ENCODE peak calls at places on chromosomes 1 and 21, in six cellular contexts. E is brain microvascular endothelial cell, M is spleen, Y is thyroid gland, L is GM12878, I is tibial artery. V is an unnamed sample.

GRCh38 chr1:108117908-108118902 is 81.9 kb downstream of the SLC25A24 start:
- DNase-seq in L (no peak), I (no peak), Y (no peak), M (no peak), E (peak), V (no peak)

GRCh38 chr1:18473195-18473815 is 7.4 kb upstream of the KLHDC7A start:
- DNase-seq in E (no peak), L (no peak), M (peak), I (no peak), Y (no peak), V (no peak)

GRCh38 chr1:28482138-28482537 is 23.7 kb upstream of the RCC1 start:
- DNase-seq in Y (no peak), I (peak), L (no peak), E (no peak), M (no peak), V (no peak)

GRCh38 chr1:230815277-230815676 is 53.0 kb downstream of the C1orf198 start:
- DNase-seq in I (no peak), L (no peak), E (no peak), M (no peak), Y (no peak), V (no peak)

GRCh38 chr21:16037386-16037785 is 307.6 kb downstream of the USP25 start:
- DNase-seq in Y (no peak), M (no peak), E (no peak), L (no peak), I (no peak), V (no peak)

GRCh38 chr1:240352769-240353168 is 259.2 kb downstream of the GREM2 start:
- DNase-seq in M (no peak), I (no peak), L (no peak), Y (no peak), E (peak), V (no peak)

GRCh38 chr1:78792756-78793155 is 143.1 kb downstream of the IFI44 start:
- DNase-seq in E (no peak), I (no peak), L (no peak), Y (no peak), M (no peak), V (no peak)

GRCh38 chr1:27117733-27118439 is 37.0 kb downstream of the SLC9A1 start:
- DNase-seq in L (no peak), E (peak), Y (peak), I (no peak), M (no peak), V (no peak)

GRCh38 chr1:230270940-230271325 is 155.2 kb downstream of the PGBD5 start:
- DNase-seq in Y (no peak), M (peak), L (no peak), I (peak), E (no peak), V (peak)

GRCh38 chr1:31423418-31423947 is 10.5 kb downstream of the SERINC2 start:
- DNase-seq in E (no peak), M (peak), Y (no peak), L (peak), I (no peak), V (no peak)

GRCh38 chr1:43239484-43239883 is 30.3 kb upstream of the TMEM125 start:
- DNase-seq in Y (no peak), L (peak), I (no peak), E (no peak), M (no peak), V (no peak)

GRCh38 chr21:37994211-37994610 is 78.0 kb upstream of the KCNJ6 start:
- DNase-seq in M (no peak), L (no peak), Y (no peak), I (no peak), E (no peak), V (no peak)

GRCh38 chr1:11793819-11794218 is 11.9 kb downstream of the MTHFR start:
- DNase-seq in M (peak), I (no peak), Y (no peak), E (no peak), L (no peak), V (no peak)

GRCh38 chr1:218330043-218330623 is 15.0 kb upstream of the TGFB2 start:
- DNase-seq in I (no peak), Y (no peak), M (no peak), E (no peak), L (no peak), V (no peak)

GRCh38 chr21:15278279-15278678 is 213.5 kb upstream of the NRIP1 start:
- DNase-seq in M (no peak), E (no peak), Y (no peak), I (no peak), L (no peak), V (no peak)

GRCh38 chr1:36239941-36240637 is 15.8 kb downstream of the THRAP3 start:
- DNase-seq in E (no peak), M (no peak), Y (no peak), I (no peak), L (no peak), V (no peak)

GRCh38 chr1:153612111-153612754 is 704 bp downstream of the S100A16 start:
- DNase-seq in Y (peak), I (no peak), M (peak), L (no peak), E (no peak), V (no peak)

GRCh38 chr1:193115629-193116227 is 6.1 kb upstream of the CDC73 start:
- DNase-seq in Y (peak), I (no peak), M (no peak), L (no peak), E (peak), V (no peak)

GRCh38 chr1:97332716-97333115 is 588.1 kb downstream of the DPYD start:
- DNase-seq in M (no peak), I (no peak), L (no peak), E (peak), Y (no peak), V (no peak)

GRCh38 chr1:197149340-197149739 is 2.9 kb upstream of the ASPM start:
- DNase-seq in E (no peak), Y (no peak), M (no peak), I (no peak), L (no peak), V (no peak)

GRCh38 chr1:150165622-150166612 is 16.2 kb downstream of the PLEKHO1 start:
- DNase-seq in L (no peak), I (peak), Y (peak), E (peak), M (no peak), V (no peak)

GRCh38 chr1:86823821-86824500 is 90.0 kb downstream of the SELENOF start:
- DNase-seq in I (no peak), Y (no peak), M (no peak), E (no peak), L (no peak), V (no peak)

GRCh38 chr21:45228171-45228641 is 59.5 kb downstream of the POFUT2 start:
- DNase-seq in I (no peak), M (no peak), E (peak), Y (no peak), L (no peak), V (no peak)

GRCh38 chr21:39687069-39687468 is 57.9 kb upstream of the IGSF5 start:
- DNase-seq in M (no peak), Y (no peak), E (no peak), L (no peak), I (no peak), V (no peak)

GRCh38 chr1:224182057-224182865 is 779 bp upstream of the DEGS1 start:
- DNase-seq in E (no peak), Y (peak), M (peak), L (peak), I (no peak), V (no peak)

GRCh38 chr1:223709598-223709997 is 2.7 kb upstream of the CAPN2 start:
- DNase-seq in Y (no peak), I (no peak), L (no peak), E (no peak), M (no peak), V (peak)

GRCh38 chr21:37916795-37917142 is 512 bp upstream of the KCNJ6 start:
- DNase-seq in L (no peak), I (no peak), M (no peak), E (no peak), Y (no peak), V (no peak)

GRCh38 chr1:244896550-244896949 is 32.2 kb upstream of the HNRNPU start:
- DNase-seq in M (no peak), L (no peak), I (no peak), E (peak), Y (no peak), V (no peak)

GRCh38 chr1:171267391-171267790 is 19.1 kb downstream of the FMO1 start:
- DNase-seq in Y (no peak), I (no peak), M (no peak), E (no peak), L (no peak), V (no peak)

GRCh38 chr1:29236993-29237905 is 927 bp downstream of the PTPRU start:
- DNase-seq in M (peak), I (peak), E (peak), Y (peak), L (no peak), V (no peak)

GRCh38 chr21:41283211-41283818 is 33.3 kb upstream of the FAM3B start:
- DNase-seq in I (no peak), M (no peak), L (peak), Y (peak), E (peak), V (peak)

GRCh38 chr1:181503130-181503810 is 20.0 kb downstream of the CACNA1E start:
- DNase-seq in M (no peak), E (no peak), L (no peak), I (no peak), Y (no peak), V (no peak)

GRCh38 chr1:154755858-154756730 is 114.0 kb downstream of the KCNN3 start:
- DNase-seq in E (peak), M (no peak), L (no peak), Y (no peak), I (no peak), V (peak)

GRCh38 chr1:204080163-204080903 is 7.4 kb downstream of the SOX13 start:
- DNase-seq in L (no peak), I (peak), E (peak), Y (peak), M (peak), V (peak)

GRCh38 chr1:177257128-177257527 is 86.4 kb downstream of the BRINP2 start:
- DNase-seq in I (no peak), E (no peak), M (no peak), L (no peak), Y (no peak), V (no peak)

GRCh38 chr1:177252877-177253276 is 82.1 kb downstream of the BRINP2 start:
- DNase-seq in I (no peak), M (no peak), Y (no peak), E (no peak), L (no peak), V (no peak)

GRCh38 chr1:177257596-177257995 is 86.8 kb downstream of the BRINP2 start:
- DNase-seq in I (no peak), E (no peak), M (no peak), Y (no peak), L (no peak), V (no peak)

GRCh38 chr1:177255411-177255810 is 84.7 kb downstream of the BRINP2 start:
- DNase-seq in L (no peak), M (no peak), E (no peak), I (no peak), Y (no peak), V (no peak)

DNA sequence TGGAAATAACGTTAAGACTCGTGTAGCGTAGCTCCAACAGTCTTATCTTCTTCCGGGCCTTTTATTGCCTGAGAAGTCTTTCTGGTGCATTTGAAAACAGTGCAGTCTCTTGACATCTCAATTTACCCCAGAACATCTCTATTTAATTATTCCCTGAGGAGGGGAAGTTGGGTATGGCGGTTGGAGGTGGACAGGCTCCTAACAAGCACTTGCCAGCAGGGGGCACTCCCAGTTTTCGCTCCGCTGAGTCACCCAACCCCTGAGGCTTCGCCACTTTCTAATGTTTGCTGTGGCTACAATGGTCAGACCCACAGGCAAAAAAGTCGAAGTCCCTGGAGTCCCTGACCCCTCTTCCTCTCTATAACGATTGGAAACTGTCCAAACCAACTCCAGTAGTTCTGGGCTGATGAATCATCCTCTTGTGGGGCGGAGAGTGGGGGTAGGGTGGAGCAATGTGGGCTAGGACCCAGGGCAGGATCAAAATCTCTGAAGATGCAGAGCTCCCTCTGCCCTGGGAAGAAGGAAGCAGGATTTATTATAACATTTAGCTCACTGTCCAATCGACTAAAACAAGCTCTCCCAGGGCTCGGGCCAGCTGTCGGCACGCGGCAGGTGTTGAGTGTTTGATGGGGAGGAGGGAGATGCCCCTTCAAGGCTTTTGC is 85.5 kb downstream of the BRINP2 start:
- DNase-seq in Y (peak), E (peak), I (peak), M (peak), L (no peak), V (peak)
- TF ChIP-seq CTCF in Y (peak), E (peak), I (peak), M (peak), L (peak), V (peak)

DNA sequence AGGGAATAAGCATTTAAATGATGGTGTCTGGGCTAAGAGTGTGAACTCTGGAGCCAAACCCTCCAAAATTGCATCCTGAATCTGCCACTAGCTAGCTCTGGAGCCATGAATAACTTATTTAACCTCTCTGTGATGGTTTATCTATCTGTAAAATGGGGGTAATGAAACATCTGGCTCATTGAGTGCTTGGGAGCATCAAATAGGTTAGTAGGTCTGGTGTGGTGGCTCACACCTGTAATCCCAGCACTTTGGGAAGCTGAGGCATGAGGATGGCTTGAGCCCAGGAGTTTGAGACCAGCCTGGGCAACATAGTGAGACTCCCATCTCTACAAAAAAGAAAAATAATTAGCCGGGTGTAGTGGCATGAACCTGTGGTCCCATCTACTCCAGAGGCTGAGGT is 42.8 kb downstream of the KIF1B start:
- DNase-seq in E (no peak), M (no peak), Y (no peak), I (no peak), L (no peak), V (no peak)
- H3K27ac ChIP-seq in E (peak), M (no peak), Y (no peak), I (peak), L (no peak), V (peak)

DNA sequence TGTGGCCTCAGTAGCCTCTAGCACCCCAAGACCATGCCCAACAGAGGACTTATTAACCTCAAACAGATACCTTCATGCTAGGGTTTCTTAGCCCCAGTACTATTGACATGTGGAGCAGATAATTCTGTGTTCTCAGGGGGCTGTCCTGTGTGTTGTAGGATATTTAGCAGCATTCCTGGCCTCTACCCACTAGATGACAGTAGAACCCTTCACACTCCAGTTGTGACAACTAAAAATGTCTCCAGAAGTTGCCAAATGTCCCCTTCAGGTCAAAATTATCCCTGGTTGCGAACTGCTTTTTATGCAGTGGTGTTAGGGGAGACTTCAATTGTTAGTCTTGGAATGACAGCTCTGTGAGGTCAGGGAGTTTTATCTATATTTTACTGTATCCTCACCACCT is 8.1 kb downstream of the KAZN start:
- DNase-seq in E (no peak), L (no peak), Y (no peak), I (no peak), M (no peak), V (no peak)
- TF ChIP-seq CTCF in E (no peak), L (peak), Y (no peak), I (no peak), M (no peak), V (no peak)

DNA sequence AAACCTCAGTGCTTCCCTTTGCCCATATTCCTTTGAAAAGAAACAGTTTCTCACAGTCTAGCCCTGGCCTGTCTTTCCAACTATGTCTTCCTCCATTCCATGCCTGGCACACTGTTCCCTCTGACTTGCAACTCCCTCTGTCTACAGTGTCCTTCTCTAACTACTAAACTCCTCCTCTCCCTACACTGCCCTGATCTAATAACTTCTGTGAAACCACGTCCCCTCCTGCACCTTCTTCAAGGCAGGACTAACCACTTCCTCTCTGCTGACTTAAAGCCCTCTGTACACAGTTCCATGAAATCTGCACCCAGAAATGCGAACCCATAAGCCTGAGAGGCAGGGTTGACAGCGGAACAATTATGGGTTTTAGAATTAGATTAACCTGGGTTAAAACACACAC is 62.2 kb upstream of the ATP1B1 start:
- DNase-seq in M (no peak), Y (no peak), L (peak), I (no peak), E (no peak), V (no peak)
- H3K27ac ChIP-seq in M (no peak), Y (no peak), L (peak), I (no peak), E (no peak), V (no peak)

DNA sequence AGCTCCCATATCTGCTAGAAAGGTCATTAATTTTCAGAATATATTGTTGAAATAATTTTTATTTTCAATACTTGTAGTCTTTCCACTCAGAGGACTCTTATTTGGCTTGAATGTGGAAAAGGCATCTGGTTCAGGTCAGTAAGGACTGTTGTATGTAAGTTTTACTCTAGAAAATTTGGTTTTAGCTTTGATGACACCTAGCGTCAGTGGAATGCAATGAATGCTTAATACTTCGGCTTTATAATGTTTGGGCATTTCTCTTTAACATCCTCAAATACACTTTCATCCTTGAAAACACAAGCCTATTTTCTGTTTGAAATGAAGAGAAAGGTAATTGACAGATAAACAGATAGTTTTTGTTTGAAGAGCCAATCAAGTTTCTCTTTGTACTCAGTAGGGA is 63.3 kb downstream of the LRRC40 start:
- DNase-seq in E (no peak), I (no peak), Y (no peak), L (no peak), M (no peak), V (no peak)
- TF ChIP-seq CTCF in E (peak), I (peak), Y (no peak), L (no peak), M (no peak), V (peak)

GRCh38 chr1:7379445-7379971 is 391.6 kb upstream of the VAMP3 start:
- DNase-seq in Y (peak), E (peak), M (peak), L (no peak), I (peak), V (peak)
- H3K27ac ChIP-seq in Y (peak), E (no peak), M (no peak), L (no peak), I (no peak), V (no peak)

GRCh38 chr1:221800831-221801610 is 59.1 kb upstream of the DUSP10 start:
- DNase-seq in M (no peak), L (no peak), I (no peak), E (no peak), Y (no peak), V (no peak)
- TF ChIP-seq CTCF in M (no peak), L (no peak), I (no peak), E (no peak), Y (no peak), V (no peak)

DNA sequence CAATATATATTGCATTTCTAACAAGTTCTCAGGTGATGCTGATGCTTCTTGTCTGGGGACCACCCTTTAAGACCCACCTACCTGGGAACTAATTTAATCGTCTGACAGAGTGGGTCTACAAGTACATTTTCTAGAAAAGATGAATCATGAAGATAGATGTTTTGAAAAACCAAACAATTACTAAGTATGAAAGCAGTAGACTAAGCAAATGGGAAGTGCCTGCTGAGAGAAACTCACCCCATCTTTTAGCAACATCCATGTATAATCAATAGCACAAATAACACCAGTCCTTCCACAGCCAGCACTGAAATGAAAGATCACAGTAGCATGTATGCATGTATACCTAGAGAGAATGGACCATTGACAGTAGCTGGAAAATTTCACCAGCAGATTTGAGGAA is 17.3 kb downstream of the PTPN22 start:
- DNase-seq in E (no peak), I (no peak), M (no peak), L (no peak), Y (no peak), V (no peak)
- H3K27ac ChIP-seq in E (no peak), I (no peak), M (no peak), L (no peak), Y (no peak), V (no peak)

V was measured in ascending aorta.